ENCODE peak calls at places on chromosomes 12 and 14, in six cellular contexts. I is fibroblast of mammary gland, M is Caco-2, E is WERI-Rb-1, G is AG10803, Z is RWPE1. Q is an unnamed sample.

GRCh38 chr14:55077155-55077554 is 25.7 kb downstream of the MAPK1IP1L start:
- DNase-seq in I (peak), M (peak), E (no peak), G (peak), Z (peak), Q (no peak)

GRCh38 chr12:77325505-77325904 is 260.1 kb upstream of the E2F7 start:
- DNase-seq in I (no peak), M (no peak), E (no peak), G (no peak), Z (no peak), Q (no peak)

GRCh38 chr12:164207-164606 is 49.8 kb downstream of the SLC6A12 start:
- DNase-seq in I (no peak), M (no peak), E (peak), G (no peak), Z (no peak), Q (no peak)

GRCh38 chr12:71071466-71072097 is 86.2 kb downstream of the TSPAN8 start:
- DNase-seq in I (peak), M (no peak), E (no peak), G (no peak), Z (no peak), Q (peak)

GRCh38 chr12:103839103-103839502 is 1.9 kb downstream of the NT5DC3 start:
- DNase-seq in I (no peak), M (no peak), E (no peak), G (no peak), Z (no peak), Q (peak)

GRCh38 chr12:4852911-4853310 is 56.8 kb upstream of the KCNA1 start:
- DNase-seq in I (no peak), M (no peak), E (no peak), G (no peak), Z (no peak), Q (no peak)

GRCh38 chr12:5944688-5945070 is 380 bp downstream of the ANO2 start:
- DNase-seq in I (no peak), M (no peak), E (no peak), G (no peak), Z (no peak), Q (peak)

GRCh38 chr14:49621114-49621881 is 699 bp downstream of the MGAT2 start:
- DNase-seq in I (no peak), M (peak), E (peak), G (peak), Z (no peak), Q (peak)

GRCh38 chr14:31206536-31207286 is 882 bp downstream of the HECTD1 start:
- DNase-seq in I (no peak), M (peak), E (peak), G (peak), Z (peak), Q (peak)

GRCh38 chr14:103140316-103141109 is 17.3 kb downstream of the TNFAIP2 start:
- DNase-seq in I (no peak), M (no peak), E (no peak), G (no peak), Z (no peak), Q (no peak)

GRCh38 chr12:50101663-50102062 is 2.1 kb upstream of the GPD1 start:
- DNase-seq in I (peak), M (peak), E (peak), G (peak), Z (peak), Q (peak)

GRCh38 chr14:106876711-106877110 is 1350.3 kb downstream of the TMEM121 start:
- DNase-seq in I (no peak), M (no peak), E (no peak), G (no peak), Z (no peak), Q (no peak)

GRCh38 chr14:35944847-35945246 is 118.7 kb downstream of the BRMS1L start:
- DNase-seq in I (no peak), M (peak), E (peak), G (no peak), Z (peak), Q (no peak)

GRCh38 chr12:109716512-109717389 is 3.1 kb downstream of the FAM222A start:
- DNase-seq in I (no peak), M (no peak), E (no peak), G (peak), Z (no peak), Q (no peak)

GRCh38 chr12:46110928-46111699 is 120.7 kb upstream of the SCAF11 start:
- DNase-seq in I (no peak), M (peak), E (no peak), G (no peak), Z (no peak), Q (no peak)

GRCh38 chr14:63594455-63595372 is 47.0 kb downstream of the WDR89 start:
- DNase-seq in I (no peak), M (no peak), E (no peak), G (no peak), Z (no peak), Q (no peak)

GRCh38 chr14:100731011-100731670 is 4.4 kb downstream of the DLK1 start:
- DNase-seq in I (no peak), M (no peak), E (no peak), G (no peak), Z (no peak), Q (no peak)
- TF ChIP-seq CTCF in I (no peak), M (no peak), E (no peak), G (no peak), Z (no peak), Q (no peak)

DNA sequence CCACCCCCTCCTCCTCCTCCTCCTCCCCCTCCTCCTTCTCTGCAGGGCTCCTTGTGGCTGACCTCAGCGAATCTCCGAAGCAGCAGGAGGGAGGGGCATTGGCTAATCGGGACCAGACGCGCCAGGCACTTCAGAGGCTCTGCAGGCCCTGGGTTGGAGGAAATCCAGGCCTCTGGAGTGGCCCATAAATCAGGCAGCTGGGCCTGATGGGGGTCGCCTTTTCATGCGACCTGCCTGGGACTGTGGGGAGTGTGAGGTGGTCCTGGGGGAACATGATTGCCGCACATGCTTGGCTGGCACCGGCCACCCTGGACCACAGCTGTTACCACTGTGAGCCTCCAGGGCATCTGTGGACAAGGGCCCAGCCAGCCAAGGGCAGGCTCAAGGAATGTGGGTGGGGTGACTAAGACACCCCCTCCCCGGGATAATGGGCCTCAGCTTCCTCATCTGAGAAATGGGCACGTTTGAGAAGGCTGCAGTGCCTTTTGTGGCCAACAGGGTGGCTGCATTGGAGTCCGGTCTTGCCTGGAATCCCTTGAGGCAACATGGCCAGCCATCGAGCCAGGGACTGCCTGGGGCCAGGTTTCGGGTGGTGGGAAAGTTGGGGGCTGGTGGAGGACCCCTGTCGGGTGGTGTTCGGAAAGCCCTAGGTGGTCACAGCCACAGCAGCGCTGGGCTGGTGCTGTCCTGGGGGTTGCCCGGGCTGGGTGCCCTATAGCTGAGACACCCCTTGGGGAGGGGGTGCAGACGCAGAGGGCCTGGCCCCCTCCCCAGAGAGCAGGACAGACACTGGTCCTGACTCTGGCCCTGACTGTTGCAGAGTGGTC is 12.0 kb downstream of the KIF26A start:
- DNase-seq in I (peak), M (no peak), E (peak), G (peak), Z (no peak), Q (no peak)
- TF ChIP-seq CTCF in I (peak), M (no peak), E (peak), G (peak), Z (no peak), Q (peak)

GRCh38 chr12:30461011-30461670 is 234.5 kb downstream of the IPO8 start:
- DNase-seq in I (no peak), M (no peak), E (no peak), G (no peak), Z (no peak), Q (peak)

GRCh38 chr12:30458453-30458852 is 237.2 kb downstream of the IPO8 start:
- DNase-seq in I (no peak), M (no peak), E (no peak), G (no peak), Z (no peak), Q (no peak)

GRCh38 chr12:30463636-30464035 is 232.0 kb downstream of the IPO8 start:
- DNase-seq in I (no peak), M (no peak), E (no peak), G (no peak), Z (no peak), Q (no peak)

GRCh38 chr12:30462249-30462648 is 233.4 kb downstream of the IPO8 start:
- DNase-seq in I (no peak), M (no peak), E (no peak), G (no peak), Z (no peak), Q (no peak)

DNA sequence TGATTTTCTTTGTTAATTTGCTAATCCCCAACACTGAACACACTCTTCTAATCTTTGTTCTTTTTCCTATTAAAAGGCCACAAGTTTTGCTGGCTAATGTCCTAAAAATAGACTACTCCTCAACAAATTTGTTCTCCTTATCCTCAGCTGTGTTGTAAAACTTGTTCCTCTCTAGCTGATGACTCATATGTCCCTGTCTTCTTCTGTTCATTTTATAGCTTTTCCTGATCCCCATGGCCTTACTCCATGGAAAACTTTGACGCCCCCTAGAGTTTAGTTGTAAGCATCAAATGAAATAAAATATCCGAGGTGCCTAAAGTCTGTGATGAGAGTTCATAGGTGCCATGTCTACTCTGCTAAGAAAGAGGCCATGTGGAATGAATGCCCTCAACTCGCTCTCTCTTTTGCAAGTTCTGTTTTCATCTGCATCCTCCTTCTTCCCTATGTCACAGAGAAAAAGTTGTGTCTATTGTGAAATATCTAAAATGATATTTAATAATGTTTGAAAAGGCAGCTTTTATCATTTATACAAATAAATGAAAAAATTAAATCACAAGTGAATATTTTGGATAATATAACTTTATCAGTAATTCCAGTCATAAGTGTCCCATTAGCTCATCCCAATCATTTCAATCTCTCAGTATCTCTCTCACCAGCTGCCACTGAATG is 237.9 kb downstream of the IPO8 start:
- DNase-seq in I (peak), M (peak), E (peak), G (peak), Z (peak), Q (peak)
- TF ChIP-seq CTCF in I (peak), M (no peak), E (no peak), G (peak), Z (peak), Q (peak)

GRCh38 chr14:82366803-82367202 is 833.1 kb upstream of the SEL1L start:
- DNase-seq in I (no peak), M (peak), E (no peak), G (no peak), Z (no peak), Q (no peak)
- TF ChIP-seq CTCF in I (no peak), M (peak), E (peak), G (no peak), Z (no peak), Q (no peak)

GRCh38 chr14:76956253-76957090 is 72.0 kb downstream of the IRF2BPL start:
- DNase-seq in I (peak), M (peak), E (peak), G (peak), Z (peak), Q (peak)
- TF ChIP-seq CTCF in I (no peak), M (no peak), E (no peak), G (no peak), Z (no peak), Q (no peak)

GRCh38 chr12:48814313-48815280 is 3.7 kb upstream of the CACNB3 start:
- DNase-seq in I (peak), M (peak), E (peak), G (peak), Z (peak), Q (peak)

GRCh38 chr12:48811454-48812090 is 6.7 kb upstream of the CACNB3 start:
- DNase-seq in I (peak), M (no peak), E (no peak), G (no peak), Z (no peak), Q (no peak)

GRCh38 chr12:48812389-48812788 is 5.9 kb upstream of the CACNB3 start:
- DNase-seq in I (peak), M (no peak), E (no peak), G (no peak), Z (no peak), Q (no peak)

GRCh38 chr12:48815281-48816110 is 2.8 kb upstream of the CACNB3 start:
- DNase-seq in I (peak), M (peak), E (peak), G (peak), Z (peak), Q (peak)

GRCh38 chr12:48813464-48814312 is 4.6 kb upstream of the CACNB3 start:
- DNase-seq in I (peak), M (no peak), E (no peak), G (no peak), Z (no peak), Q (peak)
- TF ChIP-seq CTCF in I (peak), M (no peak), E (no peak), G (peak), Z (no peak), Q (no peak)

DNA sequence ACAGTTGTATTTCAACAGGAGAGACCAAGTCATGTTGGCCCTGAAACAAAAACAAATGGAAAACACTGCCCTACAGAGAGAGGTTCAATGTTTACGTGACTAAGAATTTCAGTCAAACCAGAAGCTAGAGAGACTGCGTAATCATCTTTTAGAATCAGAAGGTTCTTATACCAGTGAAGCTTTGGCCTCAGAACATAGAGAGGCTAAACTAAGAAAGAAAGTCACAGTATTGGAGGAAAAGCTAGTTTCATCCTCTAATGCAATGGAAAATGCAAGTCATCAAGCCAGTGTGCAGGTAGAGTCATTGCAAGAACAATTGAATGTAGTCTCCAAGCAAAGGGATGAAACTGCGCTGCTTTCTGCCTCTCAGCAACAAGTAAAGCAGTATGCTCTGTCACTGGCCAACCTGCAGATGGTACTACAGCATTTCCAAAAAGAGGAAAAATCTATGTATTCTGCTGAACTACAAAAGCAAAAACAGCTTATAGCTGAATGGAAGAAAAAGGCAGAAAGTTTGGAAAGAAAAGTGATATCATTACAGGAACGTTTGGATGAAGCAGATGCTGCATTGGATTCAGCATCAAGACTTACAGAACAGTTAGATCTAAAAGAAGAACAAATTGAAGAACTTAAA is 32.5 kb upstream of the NUAK1 start:
- DNase-seq in I (no peak), M (no peak), E (no peak), G (peak), Z (no peak), Q (peak)
- TF ChIP-seq CTCF in I (no peak), M (no peak), E (no peak), G (peak), Z (no peak), Q (peak)

Q was measured in fibroblast of the aortic adventitia.